ENCODE peak calls at places on chromosomes 6 and 20, in ten cellular contexts. One of them, this sample, is unnamed.

GRCh38 chr6:157982297-157982579 is 575 bp downstream of the SYNJ2 start:
- DNase-seq in epithelial cell of proximal tubule: no peak
- DNase-seq in nephron progenitor cell: no peak
- DNase-seq in stomach: peak
- DNase-seq in cardiac muscle cell: peak
- DNase-seq in GM13977: peak
- DNase-seq in cardiac fibroblast: peak
- DNase-seq in choroid plexus epithelial cell: peak
- DNase-seq in fibroblast of pulmonary artery: no peak
- DNase-seq in pancreas: peak
- DNase-seq in this sample: peak

GRCh38 chr6:145688493-145688905 is 46.8 kb downstream of the EPM2A start:
- DNase-seq in nephron progenitor cell: no peak
- DNase-seq in stomach: no peak
- DNase-seq in fibroblast of pulmonary artery: peak
- DNase-seq in epithelial cell of proximal tubule: peak
- DNase-seq in GM13977: no peak
- DNase-seq in choroid plexus epithelial cell: peak
- DNase-seq in cardiac muscle cell: no peak
- DNase-seq in pancreas: no peak
- DNase-seq in cardiac fibroblast: no peak
- DNase-seq in this sample: no peak

GRCh38 chr6:157236040-157236725 is 87.1 kb downstream of the TMEM242 start:
- DNase-seq in epithelial cell of proximal tubule: no peak
- DNase-seq in nephron progenitor cell: peak
- DNase-seq in choroid plexus epithelial cell: no peak
- DNase-seq in stomach: no peak
- DNase-seq in GM13977: peak
- DNase-seq in cardiac fibroblast: no peak
- DNase-seq in cardiac muscle cell: peak
- DNase-seq in fibroblast of pulmonary artery: no peak
- DNase-seq in pancreas: peak
- DNase-seq in this sample: no peak

GRCh38 chr6:92777146-92777740 is 642.1 kb downstream of the EPHA7 start:
- DNase-seq in fibroblast of pulmonary artery: peak
- DNase-seq in cardiac muscle cell: peak
- DNase-seq in nephron progenitor cell: no peak
- DNase-seq in stomach: no peak
- DNase-seq in choroid plexus epithelial cell: peak
- DNase-seq in epithelial cell of proximal tubule: no peak
- DNase-seq in pancreas: no peak
- DNase-seq in cardiac fibroblast: peak
- DNase-seq in GM13977: peak
- DNase-seq in this sample: no peak

GRCh38 chr6:51473996-51474975 is 613.1 kb downstream of the PKHD1 start:
- DNase-seq in pancreas: no peak
- DNase-seq in stomach: no peak
- DNase-seq in fibroblast of pulmonary artery: no peak
- DNase-seq in cardiac fibroblast: no peak
- DNase-seq in GM13977: no peak
- DNase-seq in nephron progenitor cell: no peak
- DNase-seq in choroid plexus epithelial cell: no peak
- DNase-seq in cardiac muscle cell: no peak
- DNase-seq in epithelial cell of proximal tubule: no peak
- DNase-seq in this sample: no peak

GRCh38 chr20:58277578-58278344 is 31.8 kb upstream of the RAB22A start:
- DNase-seq in fibroblast of pulmonary artery: no peak
- DNase-seq in pancreas: no peak
- DNase-seq in nephron progenitor cell: no peak
- DNase-seq in choroid plexus epithelial cell: no peak
- DNase-seq in epithelial cell of proximal tubule: no peak
- DNase-seq in cardiac muscle cell: no peak
- DNase-seq in cardiac fibroblast: no peak
- DNase-seq in GM13977: no peak
- DNase-seq in stomach: no peak
- DNase-seq in this sample: no peak

GRCh38 chr6:29887819-29888581 is 54.3 kb upstream of the HLA-A start:
- DNase-seq in pancreas: peak
- DNase-seq in epithelial cell of proximal tubule: no peak
- DNase-seq in GM13977: peak
- DNase-seq in fibroblast of pulmonary artery: peak
- DNase-seq in cardiac muscle cell: peak
- DNase-seq in nephron progenitor cell: peak
- DNase-seq in cardiac fibroblast: peak
- DNase-seq in choroid plexus epithelial cell: peak
- DNase-seq in stomach: peak
- DNase-seq in this sample: peak

GRCh38 chr20:34654207-34654744 is 22.6 kb downstream of the PIGU start:
- DNase-seq in nephron progenitor cell: no peak
- DNase-seq in cardiac fibroblast: no peak
- DNase-seq in choroid plexus epithelial cell: no peak
- DNase-seq in cardiac muscle cell: no peak
- DNase-seq in stomach: no peak
- DNase-seq in GM13977: no peak
- DNase-seq in pancreas: no peak
- DNase-seq in epithelial cell of proximal tubule: no peak
- DNase-seq in fibroblast of pulmonary artery: no peak
- DNase-seq in this sample: no peak

GRCh38 chr20:53842301-53843099 is 227.9 kb downstream of the BCAS1 start:
- DNase-seq in nephron progenitor cell: no peak
- DNase-seq in choroid plexus epithelial cell: no peak
- DNase-seq in stomach: no peak
- DNase-seq in cardiac muscle cell: no peak
- DNase-seq in GM13977: no peak
- DNase-seq in epithelial cell of proximal tubule: no peak
- DNase-seq in pancreas: no peak
- DNase-seq in cardiac fibroblast: no peak
- DNase-seq in fibroblast of pulmonary artery: no peak
- DNase-seq in this sample: no peak

GRCh38 chr6:41558033-41558807 is 12.0 kb downstream of the FOXP4 start:
- DNase-seq in choroid plexus epithelial cell: no peak
- DNase-seq in cardiac fibroblast: no peak
- DNase-seq in stomach: no peak
- DNase-seq in nephron progenitor cell: no peak
- DNase-seq in cardiac muscle cell: no peak
- DNase-seq in GM13977: no peak
- DNase-seq in fibroblast of pulmonary artery: no peak
- DNase-seq in pancreas: peak
- DNase-seq in epithelial cell of proximal tubule: no peak
- DNase-seq in this sample: no peak
- TF ChIP-seq CTCF in choroid plexus epithelial cell: no peak
- TF ChIP-seq CTCF in cardiac fibroblast: no peak
- TF ChIP-seq CTCF in stomach: no peak
- TF ChIP-seq CTCF in nephron progenitor cell: no peak
- TF ChIP-seq CTCF in cardiac muscle cell: no peak
- TF ChIP-seq CTCF in GM13977: no peak
- TF ChIP-seq CTCF in fibroblast of pulmonary artery: no peak
- TF ChIP-seq CTCF in pancreas: no peak
- TF ChIP-seq CTCF in epithelial cell of proximal tubule: no peak
- TF ChIP-seq CTCF in this sample: no peak

GRCh38 chr20:39399463-39399862 is 437.3 kb downstream of the DHX35 start:
- DNase-seq in cardiac muscle cell: no peak
- DNase-seq in fibroblast of pulmonary artery: no peak
- DNase-seq in choroid plexus epithelial cell: no peak
- DNase-seq in stomach: no peak
- DNase-seq in GM13977: no peak
- DNase-seq in pancreas: no peak
- DNase-seq in nephron progenitor cell: no peak
- DNase-seq in epithelial cell of proximal tubule: no peak
- DNase-seq in cardiac fibroblast: no peak
- DNase-seq in this sample: no peak
- TF ChIP-seq CTCF in cardiac muscle cell: no peak
- TF ChIP-seq CTCF in fibroblast of pulmonary artery: no peak
- TF ChIP-seq CTCF in choroid plexus epithelial cell: no peak
- TF ChIP-seq CTCF in stomach: no peak
- TF ChIP-seq CTCF in GM13977: no peak
- TF ChIP-seq CTCF in pancreas: no peak
- TF ChIP-seq CTCF in nephron progenitor cell: no peak
- TF ChIP-seq CTCF in epithelial cell of proximal tubule: no peak
- TF ChIP-seq CTCF in cardiac fibroblast: no peak
- TF ChIP-seq CTCF in this sample: no peak

DNA sequence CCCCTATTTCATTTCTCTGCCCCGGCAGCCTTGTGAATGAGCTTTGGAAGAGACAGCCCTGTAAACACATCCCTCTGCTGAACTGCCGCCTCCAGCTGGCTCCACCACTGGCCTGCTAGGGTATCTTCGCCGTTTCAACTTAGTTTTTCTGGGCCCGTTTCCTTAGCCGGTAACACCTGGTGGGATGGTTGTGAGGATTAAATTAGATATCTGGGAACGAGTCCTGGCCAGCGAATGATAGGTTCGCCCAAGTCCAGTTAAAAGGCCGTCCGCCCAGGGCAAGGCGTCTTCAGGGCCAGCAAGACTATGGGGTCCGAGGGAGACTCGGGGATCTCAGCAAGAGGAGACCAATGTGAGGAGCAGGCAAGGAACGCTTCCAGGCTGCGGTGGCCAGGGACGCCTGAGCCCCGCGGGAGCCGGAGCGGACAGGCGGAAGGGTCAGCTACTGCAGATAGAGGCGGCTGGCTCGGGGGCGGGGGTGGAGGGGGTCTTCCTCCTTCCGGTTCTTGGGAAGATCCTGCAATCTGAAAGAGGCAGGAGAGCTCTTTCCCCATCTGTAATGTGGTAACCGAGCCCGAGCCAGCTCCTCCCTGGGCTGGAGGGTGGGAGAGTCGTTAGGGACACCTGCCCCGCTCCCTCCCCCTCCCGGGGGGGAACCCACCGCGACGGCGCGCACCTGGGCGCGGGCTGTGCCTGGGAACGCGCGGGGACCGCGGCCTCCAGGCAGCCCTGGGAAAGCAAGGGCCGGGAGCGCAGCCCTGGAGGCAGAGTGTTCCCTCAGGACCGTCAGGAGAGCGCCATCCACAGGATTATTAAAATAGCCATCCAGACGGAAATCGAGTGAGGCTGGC is 4.5 kb upstream of the PTCRA start:
- DNase-seq in epithelial cell of proximal tubule: no peak
- DNase-seq in GM13977: no peak
- DNase-seq in pancreas: no peak
- DNase-seq in nephron progenitor cell: peak
- DNase-seq in cardiac fibroblast: no peak
- DNase-seq in choroid plexus epithelial cell: peak
- DNase-seq in fibroblast of pulmonary artery: no peak
- DNase-seq in cardiac muscle cell: peak
- DNase-seq in stomach: no peak
- DNase-seq in this sample: peak
- TF ChIP-seq CTCF in epithelial cell of proximal tubule: peak
- TF ChIP-seq CTCF in GM13977: no peak
- TF ChIP-seq CTCF in pancreas: no peak
- TF ChIP-seq CTCF in nephron progenitor cell: no peak
- TF ChIP-seq CTCF in cardiac fibroblast: no peak
- TF ChIP-seq CTCF in choroid plexus epithelial cell: peak
- TF ChIP-seq CTCF in fibroblast of pulmonary artery: no peak
- TF ChIP-seq CTCF in cardiac muscle cell: peak
- TF ChIP-seq CTCF in stomach: no peak
- TF ChIP-seq CTCF in this sample: no peak

GRCh38 chr6:148974351-148974750 is 227.5 kb downstream of the UST start:
- DNase-seq in pancreas: no peak
- DNase-seq in choroid plexus epithelial cell: no peak
- DNase-seq in epithelial cell of proximal tubule: no peak
- DNase-seq in GM13977: no peak
- DNase-seq in fibroblast of pulmonary artery: no peak
- DNase-seq in stomach: no peak
- DNase-seq in cardiac muscle cell: no peak
- DNase-seq in cardiac fibroblast: no peak
- DNase-seq in nephron progenitor cell: no peak
- DNase-seq in this sample: no peak

GRCh38 chr6:148973809-148974208 is 227.0 kb downstream of the UST start:
- DNase-seq in epithelial cell of proximal tubule: no peak
- DNase-seq in choroid plexus epithelial cell: peak
- DNase-seq in cardiac fibroblast: peak
- DNase-seq in GM13977: no peak
- DNase-seq in nephron progenitor cell: peak
- DNase-seq in cardiac muscle cell: peak
- DNase-seq in pancreas: no peak
- DNase-seq in fibroblast of pulmonary artery: peak
- DNase-seq in stomach: no peak
- DNase-seq in this sample: no peak

GRCh38 chr6:148971027-148971927 is 224.4 kb downstream of the UST start:
- DNase-seq in choroid plexus epithelial cell: peak
- DNase-seq in cardiac muscle cell: no peak
- DNase-seq in nephron progenitor cell: no peak
- DNase-seq in epithelial cell of proximal tubule: no peak
- DNase-seq in pancreas: no peak
- DNase-seq in GM13977: no peak
- DNase-seq in stomach: no peak
- DNase-seq in fibroblast of pulmonary artery: no peak
- DNase-seq in cardiac fibroblast: no peak
- DNase-seq in this sample: no peak

GRCh38 chr6:148969679-148970078 is 222.8 kb downstream of the UST start:
- DNase-seq in cardiac fibroblast: peak
- DNase-seq in pancreas: no peak
- DNase-seq in choroid plexus epithelial cell: peak
- DNase-seq in nephron progenitor cell: peak
- DNase-seq in epithelial cell of proximal tubule: no peak
- DNase-seq in cardiac muscle cell: no peak
- DNase-seq in fibroblast of pulmonary artery: no peak
- DNase-seq in GM13977: no peak
- DNase-seq in stomach: no peak
- DNase-seq in this sample: no peak

DNA sequence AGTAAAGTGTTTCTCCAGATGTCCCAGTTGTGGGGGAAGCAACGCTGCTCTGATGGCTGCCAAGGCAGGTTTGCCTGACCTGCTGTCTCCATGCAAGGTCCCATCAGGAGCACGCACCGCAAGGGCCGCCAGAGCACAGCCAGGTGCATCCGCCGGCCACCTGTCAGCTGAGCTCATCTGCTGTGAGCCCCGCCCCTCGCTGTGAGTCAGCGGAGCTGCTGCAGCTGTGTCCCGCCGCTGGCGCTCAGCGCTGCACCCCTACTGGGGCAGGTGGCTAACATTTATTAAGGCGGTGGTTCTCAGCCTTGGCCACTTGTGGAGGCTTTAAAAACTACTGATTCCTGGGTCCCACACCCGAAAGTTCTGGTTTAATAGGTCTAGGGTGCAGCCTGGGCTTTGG is 225.7 kb downstream of the UST start:
- DNase-seq in GM13977: peak
- DNase-seq in cardiac fibroblast: no peak
- DNase-seq in stomach: peak
- DNase-seq in cardiac muscle cell: peak
- DNase-seq in nephron progenitor cell: peak
- DNase-seq in pancreas: peak
- DNase-seq in fibroblast of pulmonary artery: no peak
- DNase-seq in epithelial cell of proximal tubule: no peak
- DNase-seq in choroid plexus epithelial cell: peak
- DNase-seq in this sample: peak
- TF ChIP-seq CTCF in GM13977: no peak
- TF ChIP-seq CTCF in cardiac fibroblast: no peak
- TF ChIP-seq CTCF in stomach: no peak
- TF ChIP-seq CTCF in cardiac muscle cell: no peak
- TF ChIP-seq CTCF in nephron progenitor cell: no peak
- TF ChIP-seq CTCF in pancreas: no peak
- TF ChIP-seq CTCF in fibroblast of pulmonary artery: no peak
- TF ChIP-seq CTCF in epithelial cell of proximal tubule: no peak
- TF ChIP-seq CTCF in choroid plexus epithelial cell: no peak
- TF ChIP-seq CTCF in this sample: no peak

GRCh38 chr6:135180458-135181332 is at the start of gene MYB:
- DNase-seq in nephron progenitor cell: peak
- DNase-seq in pancreas: peak
- DNase-seq in epithelial cell of proximal tubule: no peak
- DNase-seq in cardiac muscle cell: peak
- DNase-seq in stomach: peak
- DNase-seq in cardiac fibroblast: peak
- DNase-seq in GM13977: peak
- DNase-seq in choroid plexus epithelial cell: peak
- DNase-seq in fibroblast of pulmonary artery: peak
- DNase-seq in this sample: peak
- TF ChIP-seq CTCF in nephron progenitor cell: no peak
- TF ChIP-seq CTCF in pancreas: no peak
- TF ChIP-seq CTCF in epithelial cell of proximal tubule: no peak
- TF ChIP-seq CTCF in cardiac muscle cell: no peak
- TF ChIP-seq CTCF in stomach: no peak
- TF ChIP-seq CTCF in cardiac fibroblast: no peak
- TF ChIP-seq CTCF in GM13977: no peak
- TF ChIP-seq CTCF in choroid plexus epithelial cell: no peak
- TF ChIP-seq CTCF in fibroblast of pulmonary artery: no peak
- TF ChIP-seq CTCF in this sample: no peak

This sample was measured in endothelial cell.